ENCODE peak calls at places on chromosomes 12 and 14, in nine cellular contexts. P is fibroblast of the aortic adventitia; I is DMS153; E is cerebellar cortex; U is pancreas; X is activated CD4-positive, alpha-beta T cell treated with anti-CD3 and anti-CD28 coated beads, Interleukin-2, amount 50 U/mL, for 48 hours; F is T-helper 2 cell; Q is Peyer's patch; N is hypothalamus. R is an unnamed sample.

GRCh38 chr14:91149462-91149861 is 35.6 kb downstream of the DGLUCY start:
- DNase-seq in N (no peak), X (no peak), I (no peak), F (no peak), U (peak), Q (no peak), E (peak), P (peak), R (no peak)

GRCh38 chr12:116200812-116201211 is 76.7 kb downstream of the MED13L start:
- DNase-seq in I (no peak), E (no peak), P (peak), X (no peak), U (no peak), N (no peak), F (no peak), Q (no peak), R (no peak)

GRCh38 chr12:87121908-87122307 is 865.7 kb upstream of the MGAT4C start:
- DNase-seq in F (no peak), E (no peak), N (no peak), X (no peak), P (no peak), U (no peak), Q (no peak), I (no peak), R (no peak)

GRCh38 chr14:39247256-39247655 is 13.5 kb downstream of the MIA2 start:
- DNase-seq in E (no peak), U (no peak), F (no peak), Q (no peak), X (no peak), I (no peak), N (no peak), P (peak), R (no peak)

GRCh38 chr14:91957876-91958313 is 10.4 kb upstream of the FBLN5 start:
- DNase-seq in Q (no peak), N (no peak), I (no peak), E (no peak), U (no peak), X (no peak), P (no peak), F (no peak), R (no peak)

GRCh38 chr12:29160230-29160629 is 11.2 kb downstream of the FAR2 start:
- DNase-seq in X (no peak), I (no peak), Q (no peak), E (no peak), U (no peak), P (no peak), N (no peak), F (peak), R (no peak)

GRCh38 chr14:91835197-91835919 is 32.0 kb downstream of the TC2N start:
- DNase-seq in N (no peak), E (no peak), X (peak), U (no peak), F (peak), Q (peak), I (no peak), P (no peak), R (no peak)

GRCh38 chr12:104372048-104372720 is 68.6 kb downstream of the EID3 start:
- DNase-seq in N (no peak), X (peak), U (no peak), I (no peak), F (peak), E (no peak), P (no peak), Q (no peak), R (no peak)

GRCh38 chr12:13114251-13115052 is 11.0 kb upstream of the GSG1 start:
- DNase-seq in X (no peak), P (no peak), Q (no peak), F (no peak), U (no peak), E (peak), N (no peak), I (no peak), R (no peak)

GRCh38 chr14:90483551-90483950 is 86.7 kb downstream of the CALM1 start:
- DNase-seq in U (no peak), F (peak), Q (peak), E (peak), P (no peak), X (peak), I (peak), N (no peak), R (no peak)

GRCh38 chr12:113860950-113861349 is 105.2 kb downstream of the RBM19 start:
- DNase-seq in N (no peak), P (peak), I (no peak), X (no peak), F (no peak), Q (no peak), E (no peak), U (no peak), R (no peak)

GRCh38 chr14:66443158-66443695 is 42.9 kb upstream of the CCDC196 start:
- DNase-seq in F (no peak), E (no peak), U (no peak), P (no peak), X (no peak), Q (no peak), I (no peak), N (no peak), R (no peak)

GRCh38 chr14:81310606-81311005 is 89.5 kb downstream of the STON2 start:
- DNase-seq in I (no peak), P (no peak), E (no peak), X (no peak), N (no peak), U (no peak), Q (no peak), F (no peak), R (no peak)

GRCh38 chr12:45289245-45290217 is 73.6 kb downstream of the ANO6 start:
- DNase-seq in Q (no peak), U (no peak), N (no peak), F (no peak), I (no peak), P (no peak), E (no peak), X (no peak), R (no peak)

GRCh38 chr12:116434155-116435065 is 124.8 kb upstream of the MAP1LC3B2 start:
- DNase-seq in Q (peak), P (peak), N (peak), I (peak), U (peak), X (no peak), E (peak), F (no peak), R (no peak)

GRCh38 chr14:73252491-73253322 is 15.4 kb downstream of the PAPLN start:
- DNase-seq in P (no peak), U (no peak), I (no peak), E (no peak), Q (no peak), X (no peak), N (no peak), F (no peak), R (no peak)

GRCh38 chr14:77158175-77158908 is 16.8 kb upstream of the ZDHHC22 start:
- DNase-seq in X (no peak), Q (peak), E (no peak), F (no peak), U (no peak), P (peak), I (peak), N (peak), R (no peak)

GRCh38 chr14:68864301-68864810 is 71.5 kb upstream of the ZFP36L1 start:
- DNase-seq in Q (no peak), U (no peak), E (no peak), N (no peak), P (no peak), X (no peak), F (no peak), I (no peak), R (no peak)

GRCh38 chr14:100159107-100159864 is at the start of gene DEGS2:
- DNase-seq in E (peak), Q (peak), X (peak), P (no peak), I (no peak), N (no peak), F (peak), U (peak), R (no peak)

GRCh38 chr12:10094648-10095047 is 4.1 kb downstream of the CLEC1A start:
- DNase-seq in Q (no peak), I (no peak), N (no peak), U (no peak), F (no peak), X (no peak), P (no peak), E (no peak), R (no peak)

GRCh38 chr12:56206373-56207166 is 15.2 kb downstream of the RNF41 start:
- DNase-seq in U (peak), E (peak), I (no peak), X (peak), F (no peak), P (peak), N (peak), Q (peak), R (no peak)

GRCh38 chr12:22318122-22318737 is 16.3 kb downstream of the ST8SIA1 start:
- DNase-seq in I (no peak), Q (no peak), U (no peak), F (no peak), P (peak), E (no peak), X (no peak), N (no peak), R (no peak)

GRCh38 chr12:114936148-114937099 is 252.4 kb upstream of the TBX3 start:
- DNase-seq in P (peak), U (no peak), I (no peak), F (no peak), X (no peak), Q (no peak), E (no peak), N (no peak), R (no peak)

GRCh38 chr14:105193916-105194782 is 13.0 kb upstream of the NUDT14 start:
- DNase-seq in U (no peak), P (no peak), N (no peak), F (peak), E (no peak), I (peak), X (peak), Q (no peak), R (no peak)

R was measured in GM12864.